ENCODE peak calls at places on chromosomes 16 and 17, in nine cellular contexts. One of them, this sample, is unnamed.

GRCh38 chr17:54899721-54900456 is 763 bp upstream of the TOM1L1 start:
- DNase-seq in transverse colon: no peak
- DNase-seq in uterus: no peak
- DNase-seq in heart left ventricle: peak
- DNase-seq in ovary: no peak
- DNase-seq in stomach: no peak
- DNase-seq in tibial nerve: no peak
- DNase-seq in HCT116: no peak
- DNase-seq in IMR-90: peak
- DNase-seq in this sample: no peak

GRCh38 chr17:9150407-9151090 is 129.2 kb downstream of the NTN1 start:
- DNase-seq in transverse colon: peak
- DNase-seq in HCT116: no peak
- DNase-seq in uterus: peak
- DNase-seq in IMR-90: peak
- DNase-seq in stomach: peak
- DNase-seq in ovary: no peak
- DNase-seq in heart left ventricle: no peak
- DNase-seq in tibial nerve: peak
- DNase-seq in this sample: no peak

GRCh38 chr16:20803561-20804214 is 2.6 kb downstream of the ERI2 start:
- DNase-seq in heart left ventricle: no peak
- DNase-seq in ovary: no peak
- DNase-seq in tibial nerve: no peak
- DNase-seq in HCT116: no peak
- DNase-seq in IMR-90: no peak
- DNase-seq in transverse colon: no peak
- DNase-seq in stomach: no peak
- DNase-seq in uterus: no peak
- DNase-seq in this sample: no peak

GRCh38 chr16:31528726-31529397 is 1.2 kb downstream of the AHSP start:
- DNase-seq in HCT116: no peak
- DNase-seq in stomach: no peak
- DNase-seq in heart left ventricle: no peak
- DNase-seq in IMR-90: peak
- DNase-seq in ovary: peak
- DNase-seq in transverse colon: no peak
- DNase-seq in uterus: peak
- DNase-seq in tibial nerve: no peak
- DNase-seq in this sample: no peak

GRCh38 chr17:56850591-56850990 is 16.6 kb downstream of the DGKE start:
- DNase-seq in uterus: no peak
- DNase-seq in stomach: no peak
- DNase-seq in HCT116: no peak
- DNase-seq in heart left ventricle: no peak
- DNase-seq in tibial nerve: no peak
- DNase-seq in transverse colon: no peak
- DNase-seq in ovary: no peak
- DNase-seq in IMR-90: no peak
- DNase-seq in this sample: no peak

GRCh38 chr16:68711421-68712139 is 25.5 kb upstream of the CDH1 start:
- DNase-seq in HCT116: no peak
- DNase-seq in uterus: no peak
- DNase-seq in transverse colon: no peak
- DNase-seq in tibial nerve: no peak
- DNase-seq in heart left ventricle: peak
- DNase-seq in stomach: no peak
- DNase-seq in ovary: no peak
- DNase-seq in IMR-90: no peak
- DNase-seq in this sample: peak

GRCh38 chr16:80231888-80232287 is 308.9 kb upstream of the DYNLRB2 start:
- DNase-seq in IMR-90: peak
- DNase-seq in uterus: no peak
- DNase-seq in HCT116: no peak
- DNase-seq in ovary: no peak
- DNase-seq in transverse colon: no peak
- DNase-seq in heart left ventricle: no peak
- DNase-seq in stomach: no peak
- DNase-seq in tibial nerve: no peak
- DNase-seq in this sample: no peak

GRCh38 chr16:23367564-23367963 is 65.5 kb downstream of the SCNN1B start:
- DNase-seq in IMR-90: no peak
- DNase-seq in HCT116: no peak
- DNase-seq in stomach: no peak
- DNase-seq in uterus: no peak
- DNase-seq in heart left ventricle: no peak
- DNase-seq in transverse colon: no peak
- DNase-seq in tibial nerve: no peak
- DNase-seq in ovary: no peak
- DNase-seq in this sample: no peak

GRCh38 chr16:74053784-74054306 is 242.8 kb upstream of the PSMD7 start:
- DNase-seq in uterus: no peak
- DNase-seq in tibial nerve: no peak
- DNase-seq in heart left ventricle: no peak
- DNase-seq in HCT116: no peak
- DNase-seq in stomach: no peak
- DNase-seq in IMR-90: no peak
- DNase-seq in ovary: no peak
- DNase-seq in transverse colon: no peak
- DNase-seq in this sample: no peak

GRCh38 chr16:75714661-75715060 is 11.6 kb downstream of the CPHXL start:
- DNase-seq in ovary: no peak
- DNase-seq in IMR-90: no peak
- DNase-seq in HCT116: no peak
- DNase-seq in heart left ventricle: no peak
- DNase-seq in stomach: no peak
- DNase-seq in uterus: no peak
- DNase-seq in transverse colon: no peak
- DNase-seq in tibial nerve: no peak
- DNase-seq in this sample: no peak

GRCh38 chr17:34393401-34393800 is 30.4 kb upstream of the CCL1 start:
- DNase-seq in ovary: no peak
- DNase-seq in HCT116: no peak
- DNase-seq in uterus: no peak
- DNase-seq in heart left ventricle: no peak
- DNase-seq in tibial nerve: no peak
- DNase-seq in stomach: no peak
- DNase-seq in IMR-90: no peak
- DNase-seq in transverse colon: no peak
- DNase-seq in this sample: no peak

GRCh38 chr17:48715496-48716399 is 6.6 kb downstream of the PRAC1 start:
- DNase-seq in tibial nerve: no peak
- DNase-seq in heart left ventricle: no peak
- DNase-seq in HCT116: no peak
- DNase-seq in ovary: no peak
- DNase-seq in uterus: no peak
- DNase-seq in IMR-90: no peak
- DNase-seq in stomach: no peak
- DNase-seq in transverse colon: no peak
- DNase-seq in this sample: no peak

GRCh38 chr17:1009411-1010085 is 12.6 kb downstream of the TIMM22 start:
- DNase-seq in uterus: no peak
- DNase-seq in heart left ventricle: no peak
- DNase-seq in stomach: no peak
- DNase-seq in transverse colon: no peak
- DNase-seq in ovary: peak
- DNase-seq in IMR-90: no peak
- DNase-seq in tibial nerve: no peak
- DNase-seq in HCT116: no peak
- DNase-seq in this sample: no peak

GRCh38 chr16:35651841-35652240 is 2192.4 kb downstream of the TP53TG3F start:
- DNase-seq in tibial nerve: no peak
- DNase-seq in ovary: no peak
- DNase-seq in stomach: no peak
- DNase-seq in transverse colon: no peak
- DNase-seq in IMR-90: no peak
- DNase-seq in heart left ventricle: no peak
- DNase-seq in HCT116: no peak
- DNase-seq in uterus: no peak
- DNase-seq in this sample: no peak

GRCh38 chr17:39935896-39936295 is 8.4 kb downstream of the LRRC3C start:
- DNase-seq in tibial nerve: no peak
- DNase-seq in uterus: no peak
- DNase-seq in IMR-90: peak
- DNase-seq in ovary: no peak
- DNase-seq in heart left ventricle: no peak
- DNase-seq in stomach: no peak
- DNase-seq in HCT116: no peak
- DNase-seq in transverse colon: no peak
- DNase-seq in this sample: no peak

GRCh38 chr17:61201211-61201610 is 198.4 kb upstream of the TBX2 start:
- DNase-seq in heart left ventricle: no peak
- DNase-seq in ovary: no peak
- DNase-seq in HCT116: no peak
- DNase-seq in transverse colon: no peak
- DNase-seq in stomach: no peak
- DNase-seq in uterus: no peak
- DNase-seq in IMR-90: peak
- DNase-seq in tibial nerve: no peak
- DNase-seq in this sample: no peak

GRCh38 chr17:76370261-76370993 is 14.0 kb upstream of the SPHK1 start:
- DNase-seq in heart left ventricle: peak
- DNase-seq in stomach: peak
- DNase-seq in tibial nerve: peak
- DNase-seq in ovary: peak
- DNase-seq in HCT116: no peak
- DNase-seq in transverse colon: peak
- DNase-seq in IMR-90: peak
- DNase-seq in uterus: peak
- DNase-seq in this sample: peak
- TF ChIP-seq CTCF in heart left ventricle: peak
- TF ChIP-seq CTCF in stomach: peak
- TF ChIP-seq CTCF in tibial nerve: peak
- TF ChIP-seq CTCF in ovary: peak
- TF ChIP-seq CTCF in HCT116: peak
- TF ChIP-seq CTCF in transverse colon: no peak
- TF ChIP-seq CTCF in IMR-90: peak
- TF ChIP-seq CTCF in uterus: peak
- TF ChIP-seq CTCF in this sample: peak

GRCh38 chr16:72198021-72198420 is 26.1 kb upstream of the PMFBP1 start:
- DNase-seq in ovary: peak
- DNase-seq in uterus: no peak
- DNase-seq in transverse colon: no peak
- DNase-seq in stomach: no peak
- DNase-seq in heart left ventricle: peak
- DNase-seq in IMR-90: peak
- DNase-seq in HCT116: no peak
- DNase-seq in tibial nerve: peak
- DNase-seq in this sample: peak

GRCh38 chr16:72198641-72199250 is 26.8 kb upstream of the PMFBP1 start:
- DNase-seq in heart left ventricle: no peak
- DNase-seq in uterus: no peak
- DNase-seq in transverse colon: no peak
- DNase-seq in ovary: no peak
- DNase-seq in stomach: no peak
- DNase-seq in HCT116: no peak
- DNase-seq in tibial nerve: no peak
- DNase-seq in IMR-90: no peak
- DNase-seq in this sample: no peak

GRCh38 chr16:72199938-72200337 is 28.0 kb upstream of the PMFBP1 start:
- DNase-seq in ovary: no peak
- DNase-seq in uterus: no peak
- DNase-seq in HCT116: no peak
- DNase-seq in transverse colon: no peak
- DNase-seq in stomach: no peak
- DNase-seq in heart left ventricle: no peak
- DNase-seq in IMR-90: no peak
- DNase-seq in tibial nerve: no peak
- DNase-seq in this sample: no peak

GRCh38 chr16:72195609-72196008 is 23.7 kb upstream of the PMFBP1 start:
- DNase-seq in stomach: no peak
- DNase-seq in HCT116: no peak
- DNase-seq in uterus: no peak
- DNase-seq in ovary: no peak
- DNase-seq in heart left ventricle: no peak
- DNase-seq in tibial nerve: no peak
- DNase-seq in transverse colon: no peak
- DNase-seq in IMR-90: no peak
- DNase-seq in this sample: no peak

GRCh38 chr16:72197556-72197955 is 25.6 kb upstream of the PMFBP1 start:
- DNase-seq in heart left ventricle: no peak
- DNase-seq in HCT116: no peak
- DNase-seq in stomach: no peak
- DNase-seq in uterus: no peak
- DNase-seq in IMR-90: no peak
- DNase-seq in transverse colon: no peak
- DNase-seq in ovary: no peak
- DNase-seq in tibial nerve: no peak
- DNase-seq in this sample: no peak
- H3K27ac ChIP-seq in heart left ventricle: no peak
- H3K27ac ChIP-seq in HCT116: no peak
- H3K27ac ChIP-seq in stomach: no peak
- H3K27ac ChIP-seq in uterus: no peak
- H3K27ac ChIP-seq in IMR-90: no peak
- H3K27ac ChIP-seq in transverse colon: no peak
- H3K27ac ChIP-seq in ovary: no peak
- H3K27ac ChIP-seq in tibial nerve: no peak
- H3K27ac ChIP-seq in this sample: no peak

GRCh38 chr17:5418858-5419355 is 555 bp downstream of the NUP88 start:
- DNase-seq in HCT116: no peak
- DNase-seq in stomach: peak
- DNase-seq in heart left ventricle: peak
- DNase-seq in ovary: no peak
- DNase-seq in transverse colon: peak
- DNase-seq in tibial nerve: peak
- DNase-seq in uterus: no peak
- DNase-seq in IMR-90: peak
- DNase-seq in this sample: no peak
- TF ChIP-seq POLR2A in HCT116: no peak
- TF ChIP-seq POLR2A in stomach: no peak
- TF ChIP-seq POLR2A in heart left ventricle: no peak
- TF ChIP-seq POLR2A in ovary: no peak
- TF ChIP-seq POLR2A in transverse colon: no peak
- TF ChIP-seq POLR2A in tibial nerve: no peak
- TF ChIP-seq POLR2A in uterus: no peak
- TF ChIP-seq POLR2A in IMR-90: no peak
- TF ChIP-seq POLR2A in this sample: no peak

DNA sequence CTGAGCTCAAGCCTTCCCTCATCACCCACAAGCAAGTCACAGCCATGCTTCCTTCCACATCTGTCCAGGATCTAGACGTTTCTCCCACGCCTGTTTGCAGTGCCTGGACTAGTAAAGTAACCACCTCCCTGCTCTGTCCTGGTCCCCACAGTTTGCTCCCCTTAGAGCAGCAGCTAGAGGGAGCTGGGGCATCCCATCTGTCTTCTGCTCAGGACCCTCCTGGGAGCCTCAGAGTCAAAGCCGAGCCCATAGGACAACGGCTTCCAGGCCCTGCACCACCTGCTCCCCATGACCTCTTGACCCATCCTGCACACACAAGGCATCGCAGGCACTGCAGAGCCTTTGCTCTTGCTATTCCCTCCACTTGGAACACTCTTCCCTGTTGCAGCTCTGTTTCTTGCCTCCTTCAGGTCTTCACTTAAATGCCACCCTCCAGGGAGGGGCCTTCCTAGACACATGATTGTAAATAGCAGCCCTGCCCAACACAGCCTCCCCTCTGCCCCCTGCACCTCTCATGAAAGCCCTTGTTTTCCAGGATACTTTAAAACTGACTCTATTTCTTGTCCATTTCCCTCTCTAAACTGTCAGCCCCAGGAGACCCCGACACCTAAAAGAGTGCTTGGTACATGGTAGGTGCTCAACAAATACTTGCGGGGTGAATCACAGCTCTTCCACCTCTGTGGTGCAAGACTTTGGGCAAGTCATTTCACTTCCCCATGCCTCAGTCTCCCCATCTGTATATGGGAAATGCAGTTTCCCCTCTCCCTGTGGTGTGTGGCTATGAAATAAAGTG is 3.1 kb downstream of the NATD1 start:
- DNase-seq in ovary: no peak
- DNase-seq in IMR-90: no peak
- DNase-seq in stomach: no peak
- DNase-seq in uterus: no peak
- DNase-seq in transverse colon: no peak
- DNase-seq in tibial nerve: no peak
- DNase-seq in heart left ventricle: no peak
- DNase-seq in HCT116: no peak
- DNase-seq in this sample: no peak
- TF ChIP-seq CTCF in ovary: no peak
- TF ChIP-seq CTCF in IMR-90: no peak
- TF ChIP-seq CTCF in stomach: no peak
- TF ChIP-seq CTCF in uterus: no peak
- TF ChIP-seq CTCF in transverse colon: no peak
- TF ChIP-seq CTCF in tibial nerve: no peak
- TF ChIP-seq CTCF in heart left ventricle: no peak
- TF ChIP-seq CTCF in HCT116: no peak
- TF ChIP-seq CTCF in this sample: no peak

This sample was measured in adrenal gland.